ENCODE peak calls at places on chromosomes 2 and 18, in seven cellular contexts. One of them, this sample, is unnamed.

GRCh38 chr2:12498703-12499102 is 218.0 kb upstream of the TRIB2 start:
- DNase-seq in NCI-H774: no peak
- DNase-seq in NCI-H1417: no peak
- DNase-seq in NCI-H2029: no peak
- DNase-seq in mesendoderm: peak
- DNase-seq in HEK293T: no peak
- DNase-seq in HTR-8/SVneo: peak
- DNase-seq in this sample: no peak

GRCh38 chr2:236214331-236214995 is 46.3 kb upstream of the GBX2 start:
- DNase-seq in HEK293T: no peak
- DNase-seq in NCI-H774: no peak
- DNase-seq in HTR-8/SVneo: no peak
- DNase-seq in mesendoderm: no peak
- DNase-seq in NCI-H1417: no peak
- DNase-seq in NCI-H2029: no peak
- DNase-seq in this sample: no peak

GRCh38 chr2:217756375-217757107 is 246.3 kb downstream of the TNS1 start:
- DNase-seq in HEK293T: peak
- DNase-seq in NCI-H2029: peak
- DNase-seq in mesendoderm: peak
- DNase-seq in NCI-H1417: peak
- DNase-seq in NCI-H774: no peak
- DNase-seq in HTR-8/SVneo: peak
- DNase-seq in this sample: peak

GRCh38 chr2:150162241-150162942 is 325.1 kb downstream of the RND3 start:
- DNase-seq in NCI-H2029: no peak
- DNase-seq in HEK293T: no peak
- DNase-seq in NCI-H774: no peak
- DNase-seq in HTR-8/SVneo: no peak
- DNase-seq in NCI-H1417: peak
- DNase-seq in mesendoderm: no peak
- DNase-seq in this sample: no peak

GRCh38 chr2:160666019-160666676 is 172.5 kb upstream of the RBMS1 start:
- DNase-seq in HTR-8/SVneo: peak
- DNase-seq in NCI-H1417: peak
- DNase-seq in mesendoderm: no peak
- DNase-seq in NCI-H774: peak
- DNase-seq in NCI-H2029: peak
- DNase-seq in HEK293T: peak
- DNase-seq in this sample: peak

GRCh38 chr2:39719317-39719716 is 53.6 kb downstream of the TMEM178A start:
- DNase-seq in HEK293T: no peak
- DNase-seq in NCI-H1417: no peak
- DNase-seq in NCI-H2029: no peak
- DNase-seq in HTR-8/SVneo: no peak
- DNase-seq in NCI-H774: no peak
- DNase-seq in mesendoderm: no peak
- DNase-seq in this sample: no peak

GRCh38 chr2:38190542-38191218 is 114.7 kb upstream of the CYP1B1 start:
- DNase-seq in HTR-8/SVneo: no peak
- DNase-seq in HEK293T: no peak
- DNase-seq in mesendoderm: no peak
- DNase-seq in NCI-H2029: no peak
- DNase-seq in NCI-H1417: no peak
- DNase-seq in NCI-H774: no peak
- DNase-seq in this sample: no peak

GRCh38 chr2:189654641-189655040 is 6.6 kb upstream of the ASNSD1 start:
- DNase-seq in mesendoderm: no peak
- DNase-seq in HEK293T: no peak
- DNase-seq in HTR-8/SVneo: no peak
- DNase-seq in NCI-H774: no peak
- DNase-seq in NCI-H1417: no peak
- DNase-seq in NCI-H2029: no peak
- DNase-seq in this sample: no peak

GRCh38 chr2:118937817-118938216 is 4.2 kb upstream of the MARCO start:
- DNase-seq in NCI-H1417: no peak
- DNase-seq in HTR-8/SVneo: no peak
- DNase-seq in NCI-H774: no peak
- DNase-seq in mesendoderm: no peak
- DNase-seq in NCI-H2029: no peak
- DNase-seq in HEK293T: no peak
- DNase-seq in this sample: no peak

GRCh38 chr2:13822365-13822764 is 810.2 kb upstream of the LRATD1 start:
- DNase-seq in HEK293T: no peak
- DNase-seq in mesendoderm: peak
- DNase-seq in NCI-H774: no peak
- DNase-seq in NCI-H1417: no peak
- DNase-seq in HTR-8/SVneo: no peak
- DNase-seq in NCI-H2029: no peak
- DNase-seq in this sample: no peak

GRCh38 chr2:217996345-217996744 is 6.5 kb downstream of the TNS1 start:
- DNase-seq in HTR-8/SVneo: no peak
- DNase-seq in HEK293T: no peak
- DNase-seq in NCI-H774: no peak
- DNase-seq in NCI-H2029: no peak
- DNase-seq in NCI-H1417: no peak
- DNase-seq in mesendoderm: no peak
- DNase-seq in this sample: no peak

GRCh38 chr18:78972385-78972918 is 7.2 kb upstream of the SALL3 start:
- DNase-seq in mesendoderm: no peak
- DNase-seq in NCI-H1417: no peak
- DNase-seq in HTR-8/SVneo: no peak
- DNase-seq in NCI-H774: no peak
- DNase-seq in NCI-H2029: no peak
- DNase-seq in HEK293T: no peak
- DNase-seq in this sample: no peak

GRCh38 chr2:226376516-226377180 is 423.0 kb downstream of the IRS1 start:
- DNase-seq in NCI-H1417: no peak
- DNase-seq in HEK293T: no peak
- DNase-seq in NCI-H774: no peak
- DNase-seq in HTR-8/SVneo: no peak
- DNase-seq in NCI-H2029: no peak
- DNase-seq in mesendoderm: no peak
- DNase-seq in this sample: no peak

GRCh38 chr2:197946562-197946961 is 142.2 kb downstream of the PLCL1 start:
- DNase-seq in NCI-H2029: no peak
- DNase-seq in HTR-8/SVneo: no peak
- DNase-seq in mesendoderm: peak
- DNase-seq in NCI-H1417: peak
- DNase-seq in NCI-H774: peak
- DNase-seq in HEK293T: peak
- DNase-seq in this sample: peak

GRCh38 chr2:222355860-222356259 is 57.1 kb upstream of the PAX3 start:
- DNase-seq in NCI-H2029: no peak
- DNase-seq in NCI-H774: no peak
- DNase-seq in mesendoderm: no peak
- DNase-seq in HTR-8/SVneo: no peak
- DNase-seq in NCI-H1417: no peak
- DNase-seq in HEK293T: no peak
- DNase-seq in this sample: no peak

GRCh38 chr2:101545940-101546339 is 71.0 kb upstream of the RFX8 start:
- DNase-seq in mesendoderm: no peak
- DNase-seq in NCI-H2029: no peak
- DNase-seq in NCI-H1417: no peak
- DNase-seq in HEK293T: no peak
- DNase-seq in NCI-H774: no peak
- DNase-seq in HTR-8/SVneo: no peak
- DNase-seq in this sample: no peak

GRCh38 chr2:118062669-118063068 is 25.6 kb upstream of the INSIG2 start:
- DNase-seq in NCI-H1417: no peak
- DNase-seq in HTR-8/SVneo: no peak
- DNase-seq in mesendoderm: no peak
- DNase-seq in NCI-H774: no peak
- DNase-seq in NCI-H2029: no peak
- DNase-seq in HEK293T: no peak
- DNase-seq in this sample: no peak

This sample was measured in NCI-H2081.